ENCODE peak calls at places on chromosomes 2 and 18, in nine cellular contexts. V is astrocyte of the spinal cord; F is tibial nerve; O is A549; Q is CD8-positive, alpha-beta T cell; J is spleen; C is psoas muscle; M is ovary; N is colonic mucosa. H is an unnamed sample.

GRCh38 chr18:43049021-43049420 is 66.5 kb downstream of the RIT2 start:
- DNase-seq in V (peak), C (no peak), Q (no peak), N (no peak), M (no peak), J (no peak), F (peak), O (no peak), H (no peak)

GRCh38 chr2:102803041-102803896 is 41.4 kb downstream of the TMEM182 start:
- DNase-seq in J (no peak), O (no peak), C (no peak), N (no peak), M (no peak), V (no peak), Q (no peak), F (no peak), H (no peak)

GRCh38 chr2:120175000-120175581 is 48.1 kb downstream of the TMEM185B start:
- DNase-seq in M (peak), V (peak), Q (no peak), C (no peak), F (peak), J (no peak), N (peak), O (peak), H (peak)

GRCh38 chr2:209579236-209579749 is 155.4 kb downstream of the MAP2 start:
- DNase-seq in O (no peak), F (no peak), C (no peak), V (peak), J (no peak), M (no peak), N (no peak), Q (peak), H (no peak)

GRCh38 chr2:235347691-235348090 is 146.2 kb upstream of the AGAP1 start:
- DNase-seq in J (no peak), V (peak), M (no peak), N (no peak), Q (no peak), O (peak), C (no peak), F (no peak), H (peak)

GRCh38 chr2:150491943-150492342 is 4.5 kb upstream of the RND3 start:
- DNase-seq in V (peak), Q (no peak), C (no peak), M (no peak), O (no peak), N (no peak), J (no peak), F (no peak), H (no peak)

GRCh38 chr18:76923485-76924085 is 101.2 kb downstream of the ZNF236 start:
- DNase-seq in F (no peak), V (peak), C (no peak), Q (no peak), J (no peak), M (no peak), N (no peak), O (peak), H (no peak)

GRCh38 chr2:225223301-225223700 is 176.2 kb upstream of the NYAP2 start:
- DNase-seq in F (no peak), C (no peak), M (no peak), N (no peak), O (no peak), Q (no peak), V (no peak), J (no peak), H (no peak)

GRCh38 chr2:146837857-146838256 is 1007.0 kb upstream of the ACVR2A start:
- DNase-seq in C (no peak), V (peak), F (no peak), N (no peak), Q (no peak), M (no peak), J (no peak), O (no peak), H (peak)

GRCh38 chr2:10449481-10449831 is 1.3 kb upstream of the ODC1 start:
- DNase-seq in N (no peak), V (no peak), O (no peak), Q (no peak), M (no peak), J (no peak), C (no peak), F (no peak), H (no peak)

GRCh38 chr2:9745153-9745899 is 97.9 kb upstream of the TAF1B start:
- DNase-seq in O (no peak), C (no peak), M (no peak), F (no peak), V (no peak), J (no peak), Q (no peak), N (no peak), H (no peak)

GRCh38 chr2:238568455-238569414 is 142.0 kb downstream of the ASB1 start:
- DNase-seq in N (no peak), C (no peak), F (no peak), Q (no peak), O (no peak), M (no peak), J (peak), V (no peak), H (no peak)

GRCh38 chr2:241065355-241065803 is 36.7 kb downstream of the MTERF4 start:
- DNase-seq in O (no peak), C (no peak), M (no peak), Q (no peak), V (no peak), N (peak), F (no peak), J (no peak), H (no peak)

GRCh38 chr2:172038604-172039003 is 38.9 kb downstream of the METAP1D start:
- DNase-seq in Q (no peak), F (no peak), J (no peak), M (no peak), N (no peak), C (no peak), V (no peak), O (no peak), H (peak)

GRCh38 chr18:45900623-45901022 is 66.5 kb downstream of the EPG5 start:
- DNase-seq in V (no peak), J (no peak), F (no peak), M (no peak), C (no peak), Q (no peak), O (no peak), N (no peak), H (no peak)

GRCh38 chr18:12742453-12742852 is 39.6 kb downstream of the PSMG2 start:
- DNase-seq in N (no peak), Q (no peak), J (no peak), F (no peak), M (no peak), C (no peak), O (peak), V (peak), H (peak)

GRCh38 chr2:74639550-74639949 is 8.6 kb downstream of the M1AP start:
- DNase-seq in M (no peak), C (no peak), J (no peak), V (no peak), O (no peak), Q (no peak), N (no peak), F (no peak), H (no peak)

GRCh38 chr18:72768681-72769229 is 99.0 kb downstream of the NETO1 start:
- DNase-seq in F (no peak), N (no peak), C (no peak), Q (no peak), V (no peak), O (no peak), M (no peak), J (no peak), H (no peak)

GRCh38 chr2:238551091-238551490 is 124.4 kb downstream of the ASB1 start:
- DNase-seq in N (no peak), O (no peak), F (no peak), M (no peak), J (no peak), C (no peak), V (no peak), Q (no peak), H (peak)

GRCh38 chr2:241638940-241639339 is 1.4 kb downstream of the ATG4B start:
- DNase-seq in Q (no peak), C (no peak), M (no peak), N (no peak), O (no peak), F (no peak), V (no peak), J (peak), H (no peak)

GRCh38 chr2:23029111-23029510 is 355.9 kb upstream of the KLHL29 start:
- DNase-seq in C (no peak), V (no peak), Q (no peak), N (no peak), O (no peak), F (no peak), M (no peak), J (no peak), H (no peak)

GRCh38 chr2:190088917-190089316 is 26.4 kb upstream of the MSTN start:
- DNase-seq in M (peak), C (no peak), N (peak), V (peak), F (peak), J (no peak), O (peak), Q (peak), H (peak)

GRCh38 chr2:36322108-36322507 is 33.5 kb upstream of the CRIM1 start:
- DNase-seq in J (no peak), C (no peak), V (peak), M (no peak), Q (no peak), F (no peak), O (no peak), N (no peak), H (peak)

GRCh38 chr2:178070824-178071223 is 1.8 kb downstream of the PDE11A start:
- DNase-seq in M (no peak), V (no peak), Q (no peak), F (no peak), J (no peak), C (no peak), O (no peak), N (no peak), H (no peak)

GRCh38 chr18:79944746-79945117 is 6.7 kb downstream of the SLC66A2 start:
- DNase-seq in F (no peak), N (peak), V (no peak), M (no peak), C (peak), Q (peak), J (peak), O (no peak), H (no peak)

GRCh38 chr2:67923696-67924095 is 139.1 kb downstream of the C1D start:
- DNase-seq in V (no peak), N (no peak), O (no peak), F (peak), J (no peak), C (no peak), M (no peak), Q (no peak), H (no peak)

GRCh38 chr18:2515908-2516625 is 55.2 kb downstream of the METTL4 start:
- DNase-seq in J (no peak), N (no peak), Q (no peak), V (peak), C (no peak), M (no peak), O (peak), F (no peak), H (peak)

GRCh38 chr2:68506170-68506569 is 38.8 kb downstream of the APLF start:
- DNase-seq in M (no peak), C (no peak), Q (no peak), F (no peak), V (no peak), N (no peak), J (no peak), O (no peak), H (no peak)

GRCh38 chr2:179044500-179044899 is 5.4 kb downstream of the CCDC141 start:
- DNase-seq in C (no peak), J (no peak), Q (no peak), N (no peak), O (no peak), F (no peak), M (no peak), V (no peak), H (no peak)

GRCh38 chr2:174888136-174888535 is 117.0 kb downstream of the CHN1 start:
- DNase-seq in N (no peak), F (no peak), J (no peak), Q (no peak), C (no peak), V (peak), O (no peak), M (no peak), H (no peak)

GRCh38 chr2:174893018-174893417 is 112.2 kb downstream of the CHN1 start:
- DNase-seq in M (no peak), N (no peak), F (no peak), J (no peak), O (no peak), C (no peak), V (no peak), Q (no peak), H (no peak)

GRCh38 chr2:174892546-174892945 is 112.6 kb downstream of the CHN1 start:
- DNase-seq in F (no peak), M (no peak), N (no peak), O (no peak), J (no peak), Q (no peak), C (no peak), V (no peak), H (no peak)

GRCh38 chr2:174888646-174889271 is 116.4 kb downstream of the CHN1 start:
- DNase-seq in C (no peak), V (peak), F (no peak), J (no peak), Q (no peak), M (no peak), N (no peak), O (no peak), H (no peak)
- TF ChIP-seq CTCF in C (no peak), V (peak), F (no peak), J (no peak), Q (no peak), M (no peak), N (no peak), O (no peak), H (no peak)

GRCh38 chr18:58562999-58563667 is 65.8 kb downstream of the ALPK2 start:
- DNase-seq in J (no peak), O (no peak), C (no peak), N (no peak), V (no peak), Q (no peak), M (no peak), F (no peak), H (no peak)
- TF ChIP-seq CTCF in J (no peak), O (no peak), C (no peak), N (no peak), V (no peak), Q (no peak), M (no peak), F (no peak), H (no peak)

GRCh38 chr18:32111706-32112105 is 20.0 kb downstream of the RNF138 start:
- DNase-seq in N (no peak), Q (no peak), F (no peak), V (no peak), J (no peak), M (no peak), O (no peak), C (no peak), H (no peak)
- TF ChIP-seq CTCF in N (no peak), Q (no peak), F (no peak), V (no peak), J (no peak), M (no peak), O (no peak), C (no peak), H (no peak)

GRCh38 chr2:170966648-170967396 is 37.8 kb downstream of the GORASP2 start:
- DNase-seq in F (no peak), J (no peak), C (no peak), Q (no peak), O (peak), V (no peak), M (no peak), N (no peak), H (no peak)
- TF ChIP-seq CTCF in F (peak), J (no peak), C (peak), Q (no peak), O (peak), V (peak), M (no peak), N (no peak), H (no peak)

DNA sequence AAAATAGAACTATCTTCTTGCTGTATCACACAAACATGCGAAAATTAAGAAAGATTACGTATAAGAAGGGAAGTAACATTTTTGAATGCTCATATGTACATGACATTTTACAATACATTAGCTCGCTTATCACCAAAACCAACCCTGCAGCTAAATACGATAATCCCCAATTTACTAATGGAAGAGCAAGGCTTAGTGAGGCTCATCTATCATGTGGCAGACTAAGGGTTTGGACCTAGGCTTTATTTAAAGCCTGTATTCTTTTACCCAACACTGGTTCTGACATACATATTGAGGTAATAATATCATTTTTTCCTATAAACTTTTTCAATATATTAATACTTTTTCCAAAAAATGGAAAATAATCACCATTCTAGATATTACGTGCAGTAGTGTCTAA is 116.8 kb upstream of the TTC39C start:
- DNase-seq in F (no peak), N (no peak), O (no peak), V (no peak), C (no peak), J (no peak), Q (no peak), M (no peak), H (no peak)
- TF ChIP-seq CTCF in F (no peak), N (no peak), O (no peak), V (no peak), C (no peak), J (no peak), Q (no peak), M (no peak), H (no peak)

H was measured in RWPE1.